ENCODE peak calls at places on chromosomes 16 and 17, in four cellular contexts. Y is body of pancreas, U is upper lobe of left lung, C is hepatocyte. R is an unnamed sample.

GRCh38 chr17:76569607-76570279 is 15.9 kb downstream of the ST6GALNAC2 start:
- DNase-seq in Y (peak; percentile 83), U (no peak), C (no peak), R (no peak)

GRCh38 chr17:3943240-3943891 is 20.9 kb downstream of the ATP2A3 start:
- DNase-seq in Y (no peak), U (no peak), C (no peak), R (no peak)

GRCh38 chr17:56639517-56639916 is 46.0 kb downstream of the NOG start:
- DNase-seq in Y (no peak), U (no peak), C (no peak), R (no peak)

GRCh38 chr17:61757168-61757567 is 106.2 kb downstream of the BRIP1 start:
- DNase-seq in Y (no peak), U (no peak), C (no peak), R (no peak)

GRCh38 chr17:47815106-47815918 is 6.3 kb downstream of the OSBPL7 start:
- DNase-seq in Y (no peak), U (no peak), C (no peak), R (no peak)

GRCh38 chr16:56609463-56609921 is 1.1 kb downstream of the MT2A start:
- DNase-seq in Y (peak; percentile 86), U (no peak), C (peak; percentile 72), R (peak; percentile 52)

GRCh38 chr16:47881574-47881973 is 274.2 kb downstream of the ABCC12 start:
- DNase-seq in Y (no peak), U (no peak), C (no peak), R (no peak)

GRCh38 chr16:3819741-3820724 is 60.5 kb downstream of the CREBBP start:
- DNase-seq in Y (peak; percentile 82), U (no peak), C (peak; percentile 71), R (no peak)

GRCh38 chr17:60554377-60554788 is 28.3 kb upstream of the APPBP2 start:
- DNase-seq in Y (peak; percentile 45), U (no peak), C (no peak), R (no peak)

GRCh38 chr16:48215738-48216137 is 28.4 kb upstream of the LONP2 start:
- DNase-seq in Y (no peak), U (no peak), C (no peak), R (no peak)

GRCh38 chr17:4537451-4538235 is 17.5 kb downstream of the MYBBP1A start:
- DNase-seq in Y (no peak), U (peak; percentile 64), C (no peak), R (no peak)

GRCh38 chr17:32487460-32488176 is 825 bp downstream of the CDK5R1 start:
- DNase-seq in Y (no peak), U (peak; percentile 77), C (peak; percentile 40), R (no peak)

GRCh38 chr17:66431080-66431795 is 128.8 kb downstream of the PRKCA start:
- DNase-seq in Y (no peak), U (no peak), C (no peak), R (no peak)

GRCh38 chr17:63697341-63698286 is 2.3 kb downstream of the LIMD2 start:
- DNase-seq in Y (peak; percentile 75), U (peak; percentile 81), C (peak; percentile 36), R (peak; percentile 79)

GRCh38 chr16:80580109-80580832 is 39.5 kb downstream of the DYNLRB2 start:
- DNase-seq in Y (no peak), U (no peak), C (no peak), R (peak; percentile 47)

GRCh38 chr16:50671644-50672260 is 9.4 kb downstream of the SNX20 start:
- DNase-seq in Y (no peak), U (no peak), C (no peak), R (peak; percentile 43)

GRCh38 chr17:12395733-12396354 is 269.8 kb upstream of the MYOCD start:
- DNase-seq in Y (peak; percentile 6), U (no peak), C (peak; percentile 47), R (no peak)

GRCh38 chr17:1299729-1300579 is 20.5 kb downstream of the TRARG1 start:
- DNase-seq in Y (no peak), U (no peak), C (no peak), R (no peak)

GRCh38 chr17:73436966-73437365 is 125.2 kb upstream of the CDC42EP4 start:
- DNase-seq in Y (no peak), U (no peak), C (no peak), R (no peak)

GRCh38 chr17:4116516-4116915 is 26.3 kb downstream of the ZZEF1 start:
- DNase-seq in Y (no peak), U (no peak), C (no peak), R (no peak)

GRCh38 chr17:31048142-31048541 is 46.6 kb upstream of the NF1 start:
- DNase-seq in Y (no peak), U (no peak), C (no peak), R (no peak)

GRCh38 chr17:11221721-11222120 is 19.3 kb upstream of the SHISA6 start:
- DNase-seq in Y (no peak), U (no peak), C (no peak), R (no peak)

GRCh38 chr17:62824290-62825135 is 16.4 kb upstream of the MARCHF10 start:
- DNase-seq in Y (no peak), U (no peak), C (peak; percentile 70), R (no peak)

GRCh38 chr16:50771366-50771765 is 29.5 kb downstream of the CYLD start:
- DNase-seq in Y (no peak), U (no peak), C (no peak), R (no peak)

GRCh38 chr16:68275611-68276191 is 11.4 kb downstream of the SLC7A6 start:
- DNase-seq in Y (no peak), U (no peak), C (no peak), R (peak; percentile 48)

GRCh38 chr16:27436065-27436464 is 34.1 kb downstream of the IL21R start:
- DNase-seq in Y (no peak), U (no peak), C (no peak), R (peak; percentile 26)

DNA sequence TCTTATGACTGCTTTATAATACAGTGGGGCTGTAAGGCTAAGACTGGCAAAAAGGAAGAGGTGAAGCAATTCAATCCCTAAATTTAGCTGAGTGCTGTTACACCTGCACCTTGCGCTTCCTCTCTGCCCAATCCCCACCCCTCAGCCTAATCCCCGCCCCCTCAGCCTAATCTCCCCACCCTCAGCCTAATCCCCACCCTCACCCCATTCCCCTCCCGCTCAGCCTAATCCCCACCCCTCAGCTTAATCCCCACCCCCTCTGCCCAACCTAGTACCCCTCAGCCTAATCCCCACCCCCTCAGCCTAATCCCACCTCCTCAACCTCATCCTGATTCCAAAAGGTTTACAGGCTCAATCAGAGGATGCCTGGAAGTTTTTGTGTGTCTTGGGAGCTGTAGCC is 155.5 kb downstream of the PMP22 start:
- DNase-seq in Y (no peak), U (no peak), C (no peak), R (no peak)
- H3K27me3 ChIP-seq in Y (no peaks in the 10 kb centered on the region), U (no peaks in the 10 kb centered on the region), C (no peaks in the 10 kb centered on the region), R (no peaks in the 10 kb centered on the region)

GRCh38 chr16:67169642-67170167 is 633 bp upstream of the NOL3 start:
- DNase-seq in Y (no peak), U (peak; percentile 52), C (peak; percentile 69), R (no peak)
- H3K9me3 ChIP-seq in Y (no peaks in the 10 kb centered on the region), U (no peaks in the 10 kb centered on the region), C (no peaks in the 10 kb centered on the region), R (no peaks in the 10 kb centered on the region)

GRCh38 chr17:28042721-28043291 is 329 bp downstream of the NLK start:
- DNase-seq in Y (no peak), U (peak; percentile 57), C (no peak), R (no peak)
- H3K27ac ChIP-seq in Y (peak overlapping the region; percentile 90), U (peak overlapping the region; percentile 97), C (no peak overlapping the region), R (no peak overlapping the region)

DNA sequence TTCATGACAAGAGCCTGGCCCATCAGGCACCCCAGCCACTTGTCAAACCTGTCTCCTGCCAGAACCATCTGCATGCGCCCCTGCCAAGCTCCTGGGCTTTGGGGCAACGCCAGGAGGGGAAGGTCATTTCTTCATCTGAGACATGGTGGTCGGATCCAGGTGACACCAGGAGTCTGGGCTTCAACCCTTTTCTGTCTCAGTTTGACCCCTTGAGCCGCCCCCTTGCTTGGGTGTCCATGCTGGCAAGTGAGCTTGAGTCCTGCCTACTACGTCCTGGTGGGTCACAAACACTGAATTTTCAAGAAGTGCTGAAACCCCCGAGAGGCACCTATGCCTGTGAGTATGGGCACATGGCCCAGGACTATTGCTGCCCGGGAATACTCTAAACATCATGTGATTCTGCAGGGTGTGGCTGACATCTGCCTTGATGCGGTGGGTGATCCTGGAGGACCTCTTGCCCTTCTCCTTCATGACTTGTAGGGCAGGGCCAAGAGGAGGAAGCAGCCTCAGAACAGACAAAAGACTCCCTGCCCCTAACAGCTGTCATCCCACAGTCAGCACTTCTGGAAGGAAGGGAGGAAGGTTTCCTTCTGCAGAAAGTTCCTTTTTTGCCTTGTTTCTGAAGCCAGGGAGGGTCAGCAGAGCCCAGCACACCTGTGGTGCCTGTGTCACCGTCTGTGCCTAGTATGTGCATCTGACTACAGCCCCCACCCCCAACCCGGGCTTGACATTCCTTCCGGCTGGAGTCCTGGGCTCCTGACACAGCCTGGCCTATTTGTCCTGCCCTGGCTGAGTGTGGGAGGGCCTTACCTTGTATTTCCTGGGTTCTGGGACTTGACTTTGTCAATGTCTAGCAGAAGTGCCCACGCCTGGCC is 43.3 kb downstream of the TNFRSF13B start:
- DNase-seq in Y (no peak), U (no peak), C (no peak), R (no peak)
- H3K27me3 ChIP-seq in Y (no peaks in the 10 kb centered on the region), U (no peaks in the 10 kb centered on the region), C (no peaks in the 10 kb centered on the region), R (no peaks in the 10 kb centered on the region)

DNA sequence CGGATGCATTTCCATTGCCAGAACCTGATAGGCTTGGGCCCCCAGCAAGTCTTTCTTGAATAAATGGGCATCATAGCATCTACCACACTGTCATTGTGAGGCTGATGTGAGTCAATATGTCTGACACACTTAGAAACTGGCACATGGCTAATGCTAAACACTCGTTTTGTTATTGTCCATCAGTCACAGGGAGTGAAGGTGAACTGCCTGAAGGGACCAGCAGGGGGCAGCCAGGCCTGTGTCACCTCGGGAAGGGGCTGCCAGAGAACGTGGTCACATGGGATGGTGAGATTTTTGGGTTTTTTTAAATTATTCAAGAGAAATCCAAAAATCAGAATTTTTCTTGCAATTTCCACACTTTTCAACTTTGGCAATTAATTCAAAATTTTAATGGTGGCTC is 831 bp upstream of the RCVRN start:
- DNase-seq in Y (peak; percentile 17), U (no peak), C (peak; percentile 40), R (no peak)
- H3K9me3 ChIP-seq in Y (no peaks in the 10 kb centered on the region), U (no peaks in the 10 kb centered on the region), C (no peaks in the 10 kb centered on the region), R (no peaks in the 10 kb centered on the region)

GRCh38 chr17:58575511-58575910 is 61.1 kb upstream of the MTMR4 start:
- DNase-seq in Y (no peak), U (no peak), C (peak; percentile 57), R (no peak)
- H3K27ac ChIP-seq in Y (no peak overlapping the region), U (no peak overlapping the region), C (peak overlapping the region; percentile 48), R (no peak overlapping the region)

R was measured in CD4-positive, alpha-beta T cell.